ENCODE peak calls at places on chromosomes 16 and 17, in seven cellular contexts. E is astrocyte, R is SK-N-SH, J is IMR-90, V is neural progenitor cell, L is hepatocyte, T is GM12878. H is an unnamed sample.

GRCh38 chr17:28643979-28644781 is 778 bp downstream of the BLTP2 start:
- DNase-seq in R (peak; percentile 67), V (peak; percentile 76), E (peak; percentile 41), J (peak; percentile 55), T (no peak), L (peak; percentile 77), H (peak; percentile 64)

GRCh38 chr17:17376362-17376761 is 73.2 kb downstream of the NT5M start:
- DNase-seq in E (no peak), R (no peak), V (no peak), J (peak; percentile 76), T (no peak), L (peak; percentile 41), H (no peak)

GRCh38 chr17:44556854-44557606 is at the start of gene FZD2:
- DNase-seq in E (peak; percentile 97), L (peak; percentile 94), T (peak; percentile 64), R (peak; percentile 95), V (peak; percentile 98), J (peak; percentile 99), H (peak; percentile 92)

GRCh38 chr16:57781741-57782606 is 20.3 kb downstream of the KIFC3 start:
- DNase-seq in V (no peak), J (peak; percentile 43), L (peak; percentile 51), E (peak; percentile 50), T (no peak), R (no peak), H (no peak)

GRCh38 chr16:50644730-50645129 is 36.4 kb downstream of the SNX20 start:
- DNase-seq in L (peak; percentile 49), E (peak; percentile 12), J (no peak), V (peak; percentile 42), R (peak; percentile 61), T (no peak), H (peak; percentile 20)

GRCh38 chr17:72915631-72916081 is 176.8 kb downstream of the SLC39A11 start:
- DNase-seq in E (no peak), J (no peak), L (no peak), R (no peak), V (no peak), T (no peak), H (no peak)

GRCh38 chr16:56191807-56192643 is 736 bp downstream of the GNAO1 start:
- DNase-seq in R (peak; percentile 57), T (no peak), J (no peak), V (peak; percentile 48), E (no peak), L (peak; percentile 13), H (no peak)

GRCh38 chr17:80523054-80523744 is 21.4 kb upstream of the RPTOR start:
- DNase-seq in V (no peak), L (no peak), E (no peak), R (no peak), J (no peak), T (no peak), H (no peak)

GRCh38 chr16:27455700-27456099 is 53.7 kb downstream of the IL21R start:
- DNase-seq in E (no peak), V (no peak), J (no peak), T (no peak), L (no peak), R (no peak), H (no peak)

GRCh38 chr16:4372578-4373355 is 1.1 kb downstream of the VASN start:
- DNase-seq in J (peak; percentile 79), T (no peak), L (peak; percentile 77), V (peak; percentile 47), E (no peak), R (peak; percentile 85), H (no peak)

GRCh38 chr16:30678586-30678970 is 20.3 kb downstream of the FBRS start:
- DNase-seq in V (no peak), T (no peak), R (no peak), E (no peak), L (no peak), J (no peak), H (no peak)

GRCh38 chr17:8430966-8431365 is 4.7 kb upstream of the NDEL1 start:
- DNase-seq in L (no peak), V (peak; percentile 20), T (no peak), J (peak; percentile 22), E (peak; percentile 81), R (no peak), H (no peak)

GRCh38 chr17:60641126-60641525 is 36.5 kb upstream of the BCAS3 start:
- DNase-seq in L (no peak), V (no peak), T (no peak), J (no peak), R (no peak), E (peak; percentile 48), H (no peak)

GRCh38 chr16:25027781-25028180 is 12.6 kb upstream of the ARHGAP17 start:
- DNase-seq in T (no peak), E (no peak), L (no peak), R (no peak), J (no peak), V (no peak), H (no peak)

GRCh38 chr16:21634216-21634615 is 18.2 kb downstream of the IGSF6 start:
- DNase-seq in V (no peak), E (no peak), L (no peak), J (no peak), T (no peak), R (no peak), H (no peak)

GRCh38 chr17:6525731-6526130 is 30.6 kb downstream of the PITPNM3 start:
- DNase-seq in J (no peak), R (no peak), T (no peak), V (no peak), E (no peak), L (no peak), H (no peak)

GRCh38 chr16:64092284-64092683 is 1029.6 kb downstream of the CDH11 start:
- DNase-seq in E (peak; percentile 88), J (peak; percentile 65), R (no peak), V (no peak), L (no peak), T (no peak), H (no peak)

GRCh38 chr16:11612110-11612981 is 25.6 kb upstream of the LITAF start:
- DNase-seq in V (no peak), T (no peak), L (peak; percentile 82), J (no peak), R (no peak), E (no peak), H (peak; percentile 44)

GRCh38 chr17:3890082-3890892 is 2.6 kb downstream of the CAMKK1 start:
- DNase-seq in R (peak; percentile 83), V (no peak), E (peak; percentile 85), J (peak; percentile 91), T (no peak), L (peak; percentile 80), H (no peak)

GRCh38 chr17:79388556-79389295 is 222.1 kb downstream of the RBFOX3 start:
- DNase-seq in V (peak; percentile 88), J (peak; percentile 27), T (no peak), E (no peak), R (peak; percentile 95), L (peak; percentile 81), H (peak; percentile 54)

GRCh38 chr17:43382776-43383175 is 16.0 kb upstream of the ARL4D start:
- DNase-seq in J (no peak), V (no peak), R (no peak), T (no peak), L (no peak), E (no peak), H (no peak)

GRCh38 chr17:5883775-5884665 is 186.2 kb upstream of the WSCD1 start:
- DNase-seq in J (no peak), V (no peak), R (no peak), E (no peak), T (no peak), L (no peak), H (no peak)

GRCh38 chr16:57709663-57710062 is 15.1 kb downstream of the DRC7 start:
- DNase-seq in L (no peak), T (no peak), R (no peak), E (no peak), J (no peak), V (no peak), H (no peak)

GRCh38 chr16:73605309-73605708 is 557.4 kb upstream of the ZFHX3 start:
- DNase-seq in E (no peak), L (no peak), T (no peak), V (peak; percentile 57), J (no peak), R (no peak), H (no peak)
- TF ChIP-seq CTCF in E (no peak), L (no peak), T (no peak), V (no peak), J (no peak), R (no peak), H (no peak)

DNA sequence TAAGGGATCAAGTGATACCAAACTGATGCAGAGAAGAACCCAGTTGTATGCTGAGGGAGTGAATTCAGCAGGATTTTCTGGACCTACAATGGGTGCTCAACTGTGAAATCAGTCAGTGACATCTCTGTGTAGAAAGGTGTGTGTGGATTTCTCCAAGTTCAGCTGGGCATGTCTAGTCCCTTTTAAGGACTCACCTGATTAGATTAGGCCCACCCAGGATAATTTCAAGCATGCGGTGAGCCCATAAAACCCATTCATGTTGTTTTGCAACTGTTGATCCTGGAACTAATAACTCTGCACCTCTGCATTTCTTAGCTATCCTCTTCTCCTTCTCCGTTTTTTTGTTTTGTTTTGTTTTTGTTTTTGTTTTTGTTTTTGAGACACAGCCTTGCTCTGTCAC is 35.1 kb upstream of the DNAJA2 start:
- DNase-seq in J (no peak), L (no peak), R (no peak), T (no peak), V (no peak), E (no peak), H (no peak)
- H3K4me2 ChIP-seq in J (peak overlapping the region; percentile 12), L (no peak overlapping the region), R (no peak overlapping the region), T (peak overlapping the region; percentile 9), V (no peak overlapping the region), E (peak overlapping the region; percentile 17), H (no peak overlapping the region)

DNA sequence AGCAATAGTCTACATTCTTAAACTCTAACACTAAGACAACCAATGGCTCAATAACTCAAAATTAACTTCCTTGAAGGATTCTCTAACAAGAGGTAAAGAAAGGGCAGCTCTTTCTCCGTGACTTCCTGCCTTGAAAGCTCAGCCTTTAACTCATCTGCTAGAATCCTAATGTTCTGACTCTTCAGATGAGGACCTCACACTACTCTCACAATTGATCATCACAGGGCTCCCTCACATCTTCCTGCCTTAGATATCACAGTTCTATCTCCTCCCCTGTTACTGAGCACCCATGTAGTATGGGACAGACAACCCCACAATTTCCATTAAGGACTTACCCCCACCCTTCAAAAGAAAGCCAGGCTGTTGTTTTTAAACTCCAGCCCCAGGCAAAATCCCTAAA is 33.5 kb downstream of the SMURF2 start:
- DNase-seq in R (no peak), V (no peak), L (no peak), T (no peak), E (no peak), J (no peak), H (no peak)
- H4K20me1 ChIP-seq in R (peaks cover 100% of the 10 kb centered on the region), V (no peaks in the 10 kb centered on the region), L (peaks cover 44% of the 10 kb centered on the region), T (no peaks in the 10 kb centered on the region), E (peaks cover 95% of the 10 kb centered on the region), J (peaks cover 100% of the 10 kb centered on the region), H (no peaks in the 10 kb centered on the region)

GRCh38 chr17:82787081-82787848 is 35.4 kb downstream of the TBCD start:
- DNase-seq in T (no peak), J (no peak), R (no peak), E (peak; percentile 79), L (no peak), V (no peak), H (peak; percentile 92)

GRCh38 chr17:82783498-82783897 is 31.6 kb downstream of the TBCD start:
- DNase-seq in E (no peak), J (no peak), V (no peak), L (no peak), T (no peak), R (no peak), H (no peak)

GRCh38 chr17:82789051-82789592 is 37.3 kb downstream of the TBCD start:
- DNase-seq in V (no peak), E (no peak), J (no peak), L (no peak), R (no peak), T (no peak), H (no peak)

GRCh38 chr17:82788206-82789001 is 36.5 kb downstream of the TBCD start:
- DNase-seq in J (no peak), L (no peak), T (no peak), E (no peak), R (no peak), V (no peak), H (no peak)

GRCh38 chr17:82786427-82786826 is 34.6 kb downstream of the TBCD start:
- DNase-seq in E (no peak), R (no peak), J (no peak), L (no peak), T (no peak), V (no peak), H (peak; percentile 21)
- TF ChIP-seq CTCF in E (no peak), R (no peak), J (no peak), L (no peak), T (no peak), V (no peak), H (peak; percentile 35)

H was measured in MM.1S.